ENCODE peak calls at places on chromosomes 16 and 17, in five cellular contexts. V, S, X, I and C are unnamed samples.

GRCh38 chr17:7656958-7657715 is 6.4 kb downstream of the ATP1B2 start:
- DNase-seq in S (no peak), I (no peak), V (no peak), X (peak; percentile 94), C (no peak)

GRCh38 chr16:2226245-2226793 is 2.9 kb downstream of the E4F1 start:
- DNase-seq in V (no peak), I (no peak), X (no peak), S (no peak), C (no peak)

GRCh38 chr17:879546-879945 is 97.4 kb downstream of the MRM3 start:
- DNase-seq in X (peak; percentile 82), V (peak; percentile 55), S (peak; percentile 35), I (peak; percentile 67), C (peak; percentile 87)

GRCh38 chr17:31575043-31575442 is 183.6 kb downstream of the RAB11FIP4 start:
- DNase-seq in X (no peak), I (no peak), S (no peak), V (no peak), C (peak; percentile 41)

GRCh38 chr16:83624436-83625120 is 183.2 kb upstream of the HSBP1 start:
- DNase-seq in I (no peak), S (no peak), X (no peak), V (no peak), C (no peak)

GRCh38 chr16:58137581-58137980 is 8.4 kb upstream of the CFAP20 start:
- DNase-seq in S (no peak), I (no peak), X (no peak), V (no peak), C (no peak)

GRCh38 chr17:3885970-3886369 is 6.9 kb downstream of the CAMKK1 start:
- DNase-seq in S (peak; percentile 27), I (no peak), X (no peak), V (peak; percentile 85), C (no peak)

GRCh38 chr16:84199097-84199496 is 8.1 kb downstream of the ADAD2 start:
- DNase-seq in I (no peak), S (no peak), V (no peak), X (no peak), C (no peak)

GRCh38 chr17:7418472-7419152 is 1.5 kb upstream of the SPEM1 start:
- DNase-seq in X (no peak), V (no peak), S (no peak), I (no peak), C (no peak)

GRCh38 chr16:2044541-2044940 is 3.1 kb downstream of the NTHL1 start:
- DNase-seq in V (no peak), X (no peak), S (no peak), I (no peak), C (no peak)

GRCh38 chr17:32916134-32916533 is 11.8 kb upstream of the TMEM98 start:
- DNase-seq in S (no peak), I (no peak), V (no peak), X (no peak), C (no peak)

GRCh38 chr17:7491583-7491982 is 7.4 kb downstream of the POLR2A start:
- DNase-seq in I (no peak), X (no peak), V (no peak), S (no peak), C (no peak)

GRCh38 chr16:426115-426905 is 861 bp downstream of the RAB11FIP3 start:
- DNase-seq in I (no peak), V (peak; percentile 55), X (peak; percentile 30), S (peak; percentile 23), C (peak; percentile 82)

GRCh38 chr16:15993946-15994665 is 44.7 kb downstream of the ABCC1 start:
- DNase-seq in S (no peak), X (no peak), V (peak; percentile 69), I (peak; percentile 56), C (no peak)

GRCh38 chr16:86396318-86396882 is 113.9 kb upstream of the FOXF1 start:
- DNase-seq in S (no peak), V (peak; percentile 83), I (no peak), X (no peak), C (peak; percentile 51)

GRCh38 chr16:4272114-4272954 is 489 bp downstream of the TFAP4 start:
- DNase-seq in X (peak; percentile 86), I (peak; percentile 56), V (peak; percentile 76), S (peak; percentile 84), C (peak; percentile 89)

GRCh38 chr16:67084345-67085028 is 25.3 kb upstream of the PHAF1 start:
- DNase-seq in S (no peak), V (no peak), I (no peak), X (no peak), C (no peak)

GRCh38 chr16:4498546-4499195 is 22.5 kb downstream of the HMOX2 start:
- DNase-seq in V (no peak), I (no peak), S (peak; percentile 92), X (no peak), C (no peak)

GRCh38 chr17:700504-701094 is 14.0 kb downstream of the VPS53 start:
- DNase-seq in S (peak; percentile 45), X (peak; percentile 46), V (peak; percentile 47), I (no peak), C (no peak)

GRCh38 chr17:51373489-51374194 is 113.3 kb downstream of the UTP18 start:
- DNase-seq in X (no peak), I (no peak), S (no peak), V (no peak), C (no peak)

GRCh38 chr16:81920498-81920897 is 90.8 kb downstream of the SDR42E1 start:
- DNase-seq in V (no peak), S (no peak), I (no peak), X (no peak), C (no peak)

GRCh38 chr16:165539-166374 is at the start of gene HBM:
- DNase-seq in I (no peak), S (no peak), X (no peak), V (no peak), C (no peak)

GRCh38 chr16:47599512-47599911 is 138.4 kb downstream of the PHKB start:
- DNase-seq in V (no peak), X (no peak), I (no peak), S (no peak), C (no peak)

GRCh38 chr17:58330997-58331814 is 2.6 kb upstream of the TSPOAP1 start:
- DNase-seq in S (no peak), I (no peak), X (no peak), V (no peak), C (peak; percentile 77)

GRCh38 chr17:40604327-40605080 is 39.2 kb upstream of the CCR7 start:
- DNase-seq in S (no peak), X (no peak), I (no peak), V (no peak), C (no peak)
- H3K4me1 ChIP-seq in S (peaks cover 48% of the 10 kb centered on the region), X (peaks cover 4% of the 10 kb centered on the region), I (no peaks in the 10 kb centered on the region), V (no peaks in the 10 kb centered on the region), C (peaks cover 15% of the 10 kb centered on the region)

GRCh38 chr17:45404870-45405249 is 27.8 kb downstream of the ARHGAP27 start:
- DNase-seq in X (no peak), V (no peak), S (no peak), I (no peak), C (no peak)

GRCh38 chr17:45403906-45404490 is 28.7 kb downstream of the ARHGAP27 start:
- DNase-seq in S (no peak), V (no peak), I (no peak), X (no peak), C (no peak)

GRCh38 chr17:45402916-45403315 is 29.8 kb downstream of the ARHGAP27 start:
- DNase-seq in V (no peak), I (no peak), X (no peak), S (no peak), C (peak; percentile 54)

GRCh38 chr17:45406107-45406506 is 26.6 kb downstream of the ARHGAP27 start:
- DNase-seq in X (no peak), V (no peak), I (no peak), S (no peak), C (no peak)

GRCh38 chr17:45405250-45406086 is 27.2 kb downstream of the ARHGAP27 start:
- DNase-seq in I (no peak), S (no peak), V (peak; percentile 40), X (peak; percentile 75), C (no peak)
- H3K4me3 ChIP-seq in I (peak overlapping the region; percentile 26), S (peak overlapping the region; percentile 59), V (peak overlapping the region; percentile 51), X (no peak overlapping the region), C (no peak overlapping the region)

DNA sequence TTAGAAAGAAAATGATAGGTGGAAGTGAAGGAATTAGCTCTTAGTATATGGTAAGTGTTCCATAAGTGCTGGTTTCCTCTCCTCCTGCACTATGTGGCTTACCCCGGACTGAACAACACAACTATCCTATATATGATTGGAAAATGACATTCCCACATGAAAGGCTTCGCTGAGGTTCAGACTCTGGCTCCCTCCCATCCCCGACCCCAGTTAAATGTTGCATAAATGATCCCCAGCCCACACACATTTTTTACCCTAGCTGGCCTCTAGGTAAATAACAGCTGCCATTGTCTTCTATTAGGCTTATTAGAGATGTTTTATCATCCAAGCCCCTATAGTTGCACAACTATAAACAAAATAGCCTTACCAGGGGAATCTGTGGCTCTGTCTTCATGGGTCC is 495.6 kb upstream of the CDH11 start:
- DNase-seq in V (no peak), S (no peak), I (no peak), X (no peak), C (no peak)
- H3K4me1 ChIP-seq in V (no peaks in the 10 kb centered on the region), S (no peaks in the 10 kb centered on the region), I (no peaks in the 10 kb centered on the region), X (peaks cover 5% of the 10 kb centered on the region), C (no peaks in the 10 kb centered on the region)

GRCh38 chr17:35241520-35241919 is 1.4 kb upstream of the SLFN5 start:
- DNase-seq in X (no peak), S (no peak), V (no peak), I (no peak), C (peak; percentile 66)
- H3K4me3 ChIP-seq in X (peak overlapping the region; percentile 63), S (no peak overlapping the region), V (peak overlapping the region; percentile 98), I (peak overlapping the region; percentile 76), C (peak overlapping the region; percentile 85)

GRCh38 chr17:77124192-77124908 is 16.4 kb upstream of the SEC14L1 start:
- DNase-seq in I (peak; percentile 52), S (peak; percentile 84), V (peak; percentile 69), X (no peak), C (no peak)

GRCh38 chr17:77128895-77129567 is 11.7 kb upstream of the SEC14L1 start:
- DNase-seq in I (no peak), S (no peak), V (peak; percentile 39), X (no peak), C (no peak)

GRCh38 chr17:77127735-77128361 is 12.9 kb upstream of the SEC14L1 start:
- DNase-seq in S (no peak), V (no peak), X (no peak), I (peak; percentile 70), C (peak; percentile 77)

GRCh38 chr17:77126519-77126918 is 14.2 kb upstream of the SEC14L1 start:
- DNase-seq in V (no peak), I (no peak), S (no peak), X (no peak), C (no peak)

GRCh38 chr17:77125432-77125901 is 15.3 kb upstream of the SEC14L1 start:
- DNase-seq in V (peak; percentile 87), I (no peak), X (no peak), S (peak; percentile 90), C (no peak)
- H3K4me1 ChIP-seq in V (peaks cover 60% of the 10 kb centered on the region), I (no peaks in the 10 kb centered on the region), X (no peaks in the 10 kb centered on the region), S (peaks cover 8% of the 10 kb centered on the region), C (peaks cover 82% of the 10 kb centered on the region)